ENCODE peak calls at places on chromosomes 7 and 10, in eight cellular contexts. D is IMR-90, A is GM23338, W is HCT116, V is pancreas, R is heart right ventricle, Y is A549, J is heart left ventricle. H is an unnamed sample.
A peak's percentile ranks its signal among the peaks of the same experiment; 100 is the strongest.

GRCh38 chr10:126397640-126398382 is 9.5 kb upstream of the ADAM12 start:
- ATAC-seq in D (peak; percentile 97), A (peak; percentile 45), W (peak; percentile 57), V (peak; percentile 37), R (no peak), Y (peak; percentile 96), J (peak; percentile 59), H (no peak)

GRCh38 chr7:135910393-135911036 is 66.6 kb downstream of the MTPN start:
- ATAC-seq in D (no peak), A (no peak), W (no peak), V (no peak), R (no peak), Y (no peak), J (no peak), H (no peak)

GRCh38 chr10:21352886-21353285 is 172.6 kb downstream of the SKIDA1 start:
- ATAC-seq in D (no peak), A (no peak), W (no peak), V (peak; percentile 51), R (no peak), Y (no peak), J (no peak), H (no peak)

GRCh38 chr10:118669835-118670234 is 74.4 kb upstream of the PRLHR start:
- ATAC-seq in D (peak; percentile 34), A (no peak), W (no peak), V (peak; percentile 15), R (no peak), Y (no peak), J (no peak), H (no peak)

GRCh38 chr10:37588299-37588698 is 269.1 kb downstream of the ZNF248 start:
- ATAC-seq in D (no peak), A (no peak), W (no peak), V (no peak), R (no peak), Y (no peak), J (no peak), H (no peak)

GRCh38 chr7:146961617-146962016 is 845.0 kb downstream of the CNTNAP2 start:
- ATAC-seq in D (no peak), A (no peak), W (no peak), V (no peak), R (peak; percentile 98), Y (no peak), J (peak; percentile 97), H (no peak)

GRCh38 chr7:33916357-33917081 is 11.2 kb downstream of the BMPER start:
- ATAC-seq in D (peak; percentile 37), A (no peak), W (no peak), V (no peak), R (no peak), Y (no peak), J (no peak), H (no peak)

GRCh38 chr10:116011929-116012328 is 261.1 kb downstream of the GFRA1 start:
- ATAC-seq in D (no peak), A (no peak), W (no peak), V (no peak), R (no peak), Y (no peak), J (no peak), H (no peak)

GRCh38 chr7:113831509-113831908 is 87.3 kb downstream of the PPP1R3A start:
- ATAC-seq in D (peak; percentile 62), A (no peak), W (no peak), V (peak; percentile 32), R (peak; percentile 62), Y (no peak), J (peak; percentile 74), H (no peak)

GRCh38 chr10:70564901-70565351 is 37.6 kb downstream of the PRF1 start:
- ATAC-seq in D (no peak), A (no peak), W (peak; percentile 57), V (no peak), R (no peak), Y (peak; percentile 51), J (no peak), H (no peak)

GRCh38 chr10:124678566-124679240 is 65.5 kb downstream of the FAM53B start:
- ATAC-seq in D (peak; percentile 22), A (no peak), W (no peak), V (no peak), R (peak; percentile 12), Y (peak; percentile 27), J (no peak), H (no peak)

GRCh38 chr7:155746188-155746587 is 66.1 kb downstream of the SHH start:
- ATAC-seq in D (peak; percentile 35), A (no peak), W (no peak), V (no peak), R (no peak), Y (no peak), J (no peak), H (no peak)

GRCh38 chr7:142697270-142697669 is 52.0 kb upstream of the PRSS1 start:
- ATAC-seq in D (no peak), A (peak; percentile 24), W (no peak), V (peak; percentile 62), R (no peak), Y (no peak), J (no peak), H (no peak)

GRCh38 chr10:6097063-6097462 is 8.2 kb downstream of the RBM17 start:
- ATAC-seq in D (no peak), A (peak; percentile 78), W (no peak), V (no peak), R (no peak), Y (no peak), J (no peak), H (no peak)

GRCh38 chr7:151189038-151189437 is 2.0 kb upstream of the ASB10 start:
- ATAC-seq in D (no peak), A (no peak), W (no peak), V (no peak), R (no peak), Y (no peak), J (no peak), H (no peak)

GRCh38 chr10:85542936-85543730 is 823.5 kb downstream of the GRID1 start:
- ATAC-seq in D (no peak), A (no peak), W (no peak), V (no peak), R (no peak), Y (no peak), J (no peak), H (no peak)

GRCh38 chr7:93179173-93179572 is 31.0 kb upstream of the SAMD9L start:
- ATAC-seq in D (no peak), A (no peak), W (no peak), V (no peak), R (no peak), Y (no peak), J (no peak), H (no peak)

GRCh38 chr10:17506859-17507471 is 52.6 kb upstream of the ST8SIA6 start:
- ATAC-seq in D (no peak), A (no peak), W (no peak), V (no peak), R (no peak), Y (no peak), J (no peak), H (no peak)

GRCh38 chr7:90758933-90759562 is 162.9 kb downstream of the CDK14 start:
- ATAC-seq in D (no peak), A (no peak), W (no peak), V (no peak), R (no peak), Y (no peak), J (no peak), H (no peak)

GRCh38 chr7:80480566-80480965 is 31.3 kb downstream of the GNAT3 start:
- ATAC-seq in D (no peak), A (no peak), W (no peak), V (no peak), R (no peak), Y (no peak), J (no peak), H (no peak)
- H3K4me3 ChIP-seq in D (no peak overlapping the region), A (no peak overlapping the region), W (no peak overlapping the region), V (no peak overlapping the region), R (no peak overlapping the region), Y (no peak overlapping the region), J (no peak overlapping the region), H (no peak overlapping the region)

GRCh38 chr10:114386446-114386845 is 17.9 kb downstream of the AFAP1L2 start:
- ATAC-seq in D (no peak), A (peak; percentile 93), W (peak; percentile 82), V (no peak), R (no peak), Y (peak; percentile 71), J (no peak), H (no peak)
- TF ChIP-seq CTCF in D (no peak), A (no peak), W (peak; percentile 24), V (no peak), R (no peak), Y (no peak), J (no peak), H (no peak)

GRCh38 chr10:110074298-110074697 is 66.5 kb downstream of the ADD3 start:
- ATAC-seq in D (no peak), A (no peak), W (no peak), V (no peak), R (peak; percentile 27), Y (no peak), J (no peak), H (no peak)
- H3K4me3 ChIP-seq in D (no peak overlapping the region), A (no peak overlapping the region), W (no peak overlapping the region), V (no peak overlapping the region), R (no peak overlapping the region), Y (no peak overlapping the region), J (no peak overlapping the region), H (no peak overlapping the region)

GRCh38 chr10:110357252-110357780 is 52.6 kb upstream of the SMNDC1 start:
- ATAC-seq in D (peak; percentile 53), A (no peak), W (peak; percentile 3), V (no peak), R (no peak), Y (no peak), J (no peak), H (peak; percentile 47)

GRCh38 chr10:110358278-110358677 is 53.6 kb upstream of the SMNDC1 start:
- ATAC-seq in D (no peak), A (no peak), W (no peak), V (no peak), R (no peak), Y (no peak), J (no peak), H (no peak)

GRCh38 chr10:110357871-110358270 is 53.2 kb upstream of the SMNDC1 start:
- ATAC-seq in D (no peak), A (no peak), W (no peak), V (no peak), R (no peak), Y (no peak), J (no peak), H (peak; percentile 2)

GRCh38 chr10:110360857-110361474 is 56.2 kb upstream of the SMNDC1 start:
- ATAC-seq in D (no peak), A (no peak), W (no peak), V (no peak), R (no peak), Y (no peak), J (no peak), H (no peak)

DNA sequence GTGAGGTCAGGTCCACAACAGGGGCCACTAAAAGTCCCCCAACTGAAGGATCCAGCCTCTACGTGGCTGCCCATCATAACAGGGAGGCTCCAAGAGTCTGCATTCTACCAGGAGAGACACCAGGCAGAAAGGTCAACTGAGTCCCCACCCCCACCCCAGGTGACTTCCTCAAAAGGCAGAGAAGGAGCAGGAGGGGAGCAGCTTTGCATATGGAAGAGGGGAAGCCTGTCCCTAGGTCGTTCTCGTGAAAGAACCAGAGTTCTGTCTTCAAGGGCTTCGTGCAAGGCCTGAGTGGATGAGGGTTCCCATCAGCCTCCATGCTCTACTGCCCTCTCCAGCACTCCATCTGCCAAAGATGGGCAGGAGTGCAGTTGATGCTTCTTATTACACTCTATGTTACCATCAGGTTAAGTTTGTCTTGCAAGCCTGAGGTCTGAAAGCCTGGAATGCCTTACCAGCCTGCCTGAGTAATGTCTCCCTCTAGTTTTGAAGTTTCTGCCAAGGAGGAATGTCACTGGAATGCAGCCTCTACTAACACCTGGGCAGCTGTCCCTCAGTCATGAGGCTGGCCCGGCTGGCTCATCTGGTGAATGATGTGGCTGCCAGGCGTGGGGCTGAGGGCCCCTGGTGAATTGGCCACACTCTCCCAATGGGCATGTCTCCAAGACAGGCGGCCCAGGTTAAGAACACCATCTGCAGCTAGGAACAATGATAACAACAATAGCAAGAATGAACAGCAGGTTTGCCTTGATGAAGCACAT is 54.3 kb upstream of the SMNDC1 start:
- ATAC-seq in D (no peak), A (peak; percentile 31), W (peak; percentile 40), V (peak; percentile 30), R (no peak), Y (peak; percentile 4), J (no peak), H (no peak)
- TF ChIP-seq CTCF in D (no peak), A (no peak), W (no peak), V (no peak), R (no peak), Y (no peak), J (no peak), H (no peak)

H was measured in gastroesophageal sphincter.